ENCODE peak calls at places on chromosomes 7 and 10, in four cellular contexts. C is hepatocyte, K is PC-3, M is MM.1S. R is an unnamed sample.
A peak's percentile ranks its signal among the peaks of the same experiment; 100 is the strongest.

GRCh38 chr10:34731213-34731612 is 83.9 kb downstream of the PARD3 start:
- DNase-seq in C (no peak), K (peak; percentile 51), M (no peak), R (no peak)

GRCh38 chr10:122476034-122476695 is 14.8 kb downstream of the HTRA1 start:
- DNase-seq in K (no peak), M (no peak), C (no peak), R (no peak)

GRCh38 chr10:23918839-23919238 is 290.1 kb upstream of the KIAA1217 start:
- DNase-seq in M (no peak), C (peak; percentile 15), K (no peak), R (no peak)

GRCh38 chr10:88781206-88781605 is 21.3 kb upstream of the LIPM start:
- DNase-seq in C (no peak), K (no peak), M (no peak), R (no peak)

GRCh38 chr10:5609952-5610616 is 56.3 kb downstream of the ASB13 start:
- DNase-seq in M (no peak), K (peak; percentile 75), C (peak; percentile 76), R (no peak)

GRCh38 chr7:105723582-105723981 is 142.3 kb upstream of the EFCAB10 start:
- DNase-seq in K (no peak), C (no peak), M (no peak), R (no peak)

GRCh38 chr10:71399946-71400345 is 3.2 kb downstream of the CDH23 start:
- DNase-seq in C (no peak), K (no peak), M (no peak), R (no peak)

GRCh38 chr10:14378387-14378960 is 47.8 kb upstream of the FRMD4A start:
- DNase-seq in M (no peak), C (no peak), K (no peak), R (no peak)

GRCh38 chr10:117621795-117622420 is 79.4 kb downstream of the EMX2 start:
- DNase-seq in M (no peak), K (no peak), C (no peak), R (no peak)

GRCh38 chr10:119301397-119301796 is 94.0 kb downstream of the GRK5 start:
- DNase-seq in M (no peak), C (no peak), K (no peak), R (peak; percentile 83)

GRCh38 chr7:646951-647350 is 79.5 kb upstream of the DNAAF5 start:
- DNase-seq in C (no peak), M (no peak), K (no peak), R (no peak)

GRCh38 chr7:31939076-31939475 is 131.1 kb downstream of the PDE1C start:
- DNase-seq in M (no peak), C (no peak), K (peak; percentile 47), R (no peak)
- H3K27ac ChIP-seq in M (no peak overlapping the region), C (no peak overlapping the region), K (peak overlapping the region; percentile 63), R (no peak overlapping the region)

GRCh38 chr7:122303522-122303970 is 1.0 kb downstream of the FEZF1 start:
- DNase-seq in K (no peak), M (no peak), C (no peak), R (no peak)

GRCh38 chr7:122303971-122304603 is 463 bp downstream of the FEZF1 start:
- DNase-seq in C (peak; percentile 12), M (peak; percentile 5), K (no peak), R (no peak)

GRCh38 chr7:122304604-122304975 is at the start of gene FEZF1:
- DNase-seq in M (peak; percentile 78), C (peak; percentile 15), K (peak; percentile 57), R (no peak)

GRCh38 chr7:122301858-122302745 is 2.4 kb downstream of the FEZF1 start:
- DNase-seq in K (no peak), C (peak; percentile 17), M (no peak), R (no peak)

DNA sequence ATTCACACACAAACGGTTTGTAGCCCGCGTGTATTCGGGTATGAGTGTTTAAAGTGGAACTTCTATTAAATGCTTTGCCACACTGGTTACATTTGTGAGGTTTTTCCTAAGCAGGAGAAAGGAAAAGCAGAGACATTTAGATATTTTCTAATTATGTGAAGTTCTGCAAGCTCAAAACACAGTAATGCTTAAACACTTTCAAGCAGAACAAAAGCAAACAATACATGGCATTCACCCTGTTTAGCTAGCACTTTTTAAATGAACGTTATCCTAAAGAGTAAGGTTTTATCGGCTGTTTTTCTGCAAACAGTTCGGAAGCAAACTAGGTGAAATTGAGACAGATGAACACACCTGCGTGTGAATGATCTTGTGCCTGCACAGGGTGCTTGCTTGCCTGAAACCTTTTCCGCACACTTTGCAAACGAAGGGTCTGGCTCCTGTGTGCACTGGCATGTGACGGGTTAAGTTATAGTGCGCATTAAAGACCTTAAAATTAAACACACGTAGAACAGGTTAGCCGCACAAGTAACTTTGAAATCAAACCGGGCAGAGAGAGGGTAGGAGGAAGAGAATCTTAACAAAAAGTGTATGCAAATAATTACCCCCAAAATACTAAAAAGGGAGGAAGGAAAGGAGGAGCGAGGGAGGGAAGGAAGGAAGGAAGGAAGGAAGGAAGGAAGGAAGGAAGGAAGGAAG is 1.6 kb downstream of the FEZF1 start:
- DNase-seq in M (peak; percentile 7), C (no peak), K (no peak), R (no peak)
- TF ChIP-seq EZH2 in M (no peak), C (no peak), K (no peak), R (no peak)

DNA sequence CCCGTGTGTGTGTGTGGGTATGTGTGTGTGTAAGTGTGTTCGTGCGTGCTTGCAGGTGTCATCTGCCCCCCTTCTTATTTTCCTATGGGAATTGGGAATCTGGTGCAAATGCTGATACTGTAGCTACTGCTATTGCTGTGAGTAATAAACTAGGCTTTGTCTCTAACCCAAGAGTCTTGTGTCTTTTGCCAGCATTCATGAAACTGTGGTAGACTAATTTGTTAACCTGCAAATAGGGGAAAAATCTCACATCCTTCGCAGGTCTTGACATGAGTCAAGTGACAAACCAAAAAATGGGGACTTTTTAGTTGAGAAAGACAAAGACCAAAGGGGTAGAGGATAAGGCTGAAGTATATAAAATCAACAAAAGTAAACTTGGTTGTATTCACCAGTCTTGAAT is 57.9 kb upstream of the FAM133B start:
- DNase-seq in M (no peak), C (no peak), K (no peak), R (no peak)
- H3K27ac ChIP-seq in M (no peak overlapping the region), C (peak overlapping the region; percentile 82), K (no peak overlapping the region), R (peak overlapping the region; percentile 99)

GRCh38 chr10:93600446-93600860 is 582 bp downstream of the RBP4 start:
- DNase-seq in K (no peak), C (peak; percentile 32), M (no peak), R (no peak)
- TF ChIP-seq EZH2 in K (no peak), C (no peak), M (no peak), R (no peak)